ENCODE peak calls at places on chromosomes 4 and X, in four cellular contexts. One of them, this sample, is unnamed.

GRCh38 chr4:39120418-39120817 is 58.4 kb downstream of the KLHL5 start:
- DNase-seq in tibial nerve: no peak
- DNase-seq in uterus: no peak
- DNase-seq in aorta: no peak
- DNase-seq in this sample: no peak

GRCh38 chrX:3550160-3550765 is 163.2 kb downstream of the PRKX start:
- DNase-seq in tibial nerve: no peak
- DNase-seq in uterus: no peak
- DNase-seq in aorta: no peak
- DNase-seq in this sample: no peak

GRCh38 chr4:48016141-48017107 is at the start of the genes CNGA1 and NIPAL1:
- DNase-seq in tibial nerve: peak
- DNase-seq in uterus: peak
- DNase-seq in aorta: peak
- DNase-seq in this sample: peak

GRCh38 chrX:72108666-72109065 is 23.0 kb downstream of the RTL5 start:
- DNase-seq in tibial nerve: no peak
- DNase-seq in uterus: no peak
- DNase-seq in aorta: no peak
- DNase-seq in this sample: no peak

GRCh38 chr4:37604464-37604863 is 81.7 kb downstream of the RELL1 start:
- DNase-seq in tibial nerve: no peak
- DNase-seq in uterus: no peak
- DNase-seq in aorta: no peak
- DNase-seq in this sample: no peak

GRCh38 chrX:40096395-40097091 is 1.2 kb downstream of the BCOR start:
- DNase-seq in tibial nerve: no peak
- DNase-seq in uterus: peak
- DNase-seq in aorta: peak
- DNase-seq in this sample: no peak

GRCh38 chr4:100574607-100575006 is 56.8 kb upstream of the EMCN start:
- DNase-seq in tibial nerve: no peak
- DNase-seq in uterus: no peak
- DNase-seq in aorta: no peak
- DNase-seq in this sample: no peak

GRCh38 chrX:45497290-45497689 is 296.6 kb upstream of the DIPK2B start:
- DNase-seq in tibial nerve: no peak
- DNase-seq in uterus: no peak
- DNase-seq in aorta: no peak
- DNase-seq in this sample: no peak

GRCh38 chr4:1329408-1330371 is 17.3 kb upstream of the UVSSA start:
- DNase-seq in tibial nerve: no peak
- DNase-seq in uterus: no peak
- DNase-seq in aorta: no peak
- DNase-seq in this sample: no peak

GRCh38 chr4:47221721-47222120 is 190.4 kb downstream of the GABRB1 start:
- DNase-seq in tibial nerve: no peak
- DNase-seq in uterus: no peak
- DNase-seq in aorta: no peak
- DNase-seq in this sample: no peak

GRCh38 chr4:151538963-151539362 is 130.0 kb downstream of the FHIP1A start:
- DNase-seq in tibial nerve: no peak
- DNase-seq in uterus: no peak
- DNase-seq in aorta: no peak
- DNase-seq in this sample: no peak

GRCh38 chrX:38435130-38435529 is 82.7 kb downstream of the OTC start:
- DNase-seq in tibial nerve: no peak
- DNase-seq in uterus: no peak
- DNase-seq in aorta: no peak
- DNase-seq in this sample: no peak

GRCh38 chrX:23931149-23931604 is 23.4 kb downstream of the CXorf58 start:
- DNase-seq in tibial nerve: no peak
- DNase-seq in uterus: no peak
- DNase-seq in aorta: no peak
- DNase-seq in this sample: no peak

GRCh38 chr4:128358231-128358902 is 70.8 kb upstream of the PGRMC2 start:
- DNase-seq in tibial nerve: no peak
- DNase-seq in uterus: no peak
- DNase-seq in aorta: no peak
- DNase-seq in this sample: no peak

GRCh38 chrX:9853307-9853706 is 67.1 kb downstream of the SHROOM2 start:
- DNase-seq in tibial nerve: no peak
- DNase-seq in uterus: no peak
- DNase-seq in aorta: no peak
- DNase-seq in this sample: no peak

GRCh38 chr4:141900841-141901240 is 264.5 kb downstream of the IL15 start:
- DNase-seq in tibial nerve: no peak
- DNase-seq in uterus: no peak
- DNase-seq in aorta: no peak
- DNase-seq in this sample: no peak

GRCh38 chr4:54100607-54101189 is 735 bp downstream of the GSX2 start:
- DNase-seq in tibial nerve: no peak
- DNase-seq in uterus: no peak
- DNase-seq in aorta: peak
- DNase-seq in this sample: no peak

GRCh38 chr4:53579826-53580225 is 11.5 kb downstream of the LNX1 start:
- DNase-seq in tibial nerve: no peak
- DNase-seq in uterus: no peak
- DNase-seq in aorta: no peak
- DNase-seq in this sample: no peak

GRCh38 chrX:40094041-40094899 is 3.5 kb downstream of the BCOR start:
- DNase-seq in tibial nerve: peak
- DNase-seq in uterus: peak
- DNase-seq in aorta: peak
- DNase-seq in this sample: no peak

GRCh38 chr4:40870076-40870624 is 120.4 kb downstream of the NSUN7 start:
- DNase-seq in tibial nerve: no peak
- DNase-seq in uterus: no peak
- DNase-seq in aorta: no peak
- DNase-seq in this sample: no peak

GRCh38 chrX:24339911-24340310 is 20.5 kb upstream of the SUPT20HL1 start:
- DNase-seq in tibial nerve: no peak
- DNase-seq in uterus: no peak
- DNase-seq in aorta: no peak
- DNase-seq in this sample: no peak

GRCh38 chrX:52359614-52360232 is 9.1 kb upstream of the XAGE2 start:
- DNase-seq in tibial nerve: peak
- DNase-seq in uterus: no peak
- DNase-seq in aorta: no peak
- DNase-seq in this sample: no peak

GRCh38 chr4:113555868-113556267 is 205.7 kb downstream of the CAMK2D start:
- DNase-seq in tibial nerve: no peak
- DNase-seq in uterus: no peak
- DNase-seq in aorta: no peak
- DNase-seq in this sample: no peak

GRCh38 chr4:78661923-78662521 is 110.5 kb downstream of the ANXA3 start:
- DNase-seq in tibial nerve: no peak
- DNase-seq in uterus: no peak
- DNase-seq in aorta: no peak
- DNase-seq in this sample: no peak

GRCh38 chr4:130424211-130424610 is 1328.3 kb downstream of the C4orf33 start:
- DNase-seq in tibial nerve: no peak
- DNase-seq in uterus: no peak
- DNase-seq in aorta: no peak
- DNase-seq in this sample: no peak

GRCh38 chr4:186500721-186501304 is 54.6 kb downstream of the MTNR1A start:
- DNase-seq in tibial nerve: no peak
- DNase-seq in uterus: no peak
- DNase-seq in aorta: no peak
- DNase-seq in this sample: no peak

GRCh38 chrX:40202456-40202855 is 104.7 kb upstream of the BCOR start:
- DNase-seq in tibial nerve: no peak
- DNase-seq in uterus: no peak
- DNase-seq in aorta: peak
- DNase-seq in this sample: no peak

GRCh38 chr4:25377572-25377882 is 464 bp downstream of the ANAPC4 start:
- DNase-seq in tibial nerve: no peak
- DNase-seq in uterus: no peak
- DNase-seq in aorta: no peak
- DNase-seq in this sample: no peak

GRCh38 chrX:106902684-106903083 is 457 bp downstream of the RIPPLY1 start:
- DNase-seq in tibial nerve: no peak
- DNase-seq in uterus: no peak
- DNase-seq in aorta: no peak
- DNase-seq in this sample: no peak

GRCh38 chr4:129098578-129098977 is 2.6 kb downstream of the C4orf33 start:
- DNase-seq in tibial nerve: no peak
- DNase-seq in uterus: no peak
- DNase-seq in aorta: no peak
- DNase-seq in this sample: no peak

GRCh38 chr4:159268607-159269006 is 165.7 kb downstream of the RAPGEF2 start:
- DNase-seq in tibial nerve: no peak
- DNase-seq in uterus: no peak
- DNase-seq in aorta: no peak
- DNase-seq in this sample: no peak

GRCh38 chr4:120857312-120857711 is 65.2 kb downstream of the PRDM5 start:
- DNase-seq in tibial nerve: no peak
- DNase-seq in uterus: no peak
- DNase-seq in aorta: no peak
- DNase-seq in this sample: no peak

GRCh38 chrX:47577424-47577823 is 4.8 kb upstream of the TIMP1 start:
- DNase-seq in tibial nerve: no peak
- DNase-seq in uterus: no peak
- DNase-seq in aorta: no peak
- DNase-seq in this sample: peak

GRCh38 chr4:3792813-3793212 is 26.6 kb downstream of the ADRA2C start:
- DNase-seq in tibial nerve: no peak
- DNase-seq in uterus: no peak
- DNase-seq in aorta: peak
- DNase-seq in this sample: no peak

GRCh38 chr4:16048639-16049448 is 35.0 kb downstream of the PROM1 start:
- DNase-seq in tibial nerve: no peak
- DNase-seq in uterus: no peak
- DNase-seq in aorta: no peak
- DNase-seq in this sample: no peak

GRCh38 chrX:56113785-56114436 is 118.2 kb upstream of the KLF8 start:
- DNase-seq in tibial nerve: no peak
- DNase-seq in uterus: no peak
- DNase-seq in aorta: no peak
- DNase-seq in this sample: no peak

GRCh38 chrX:141175786-141176185 is 1.1 kb downstream of the LDOC1 start:
- DNase-seq in tibial nerve: no peak
- DNase-seq in uterus: no peak
- DNase-seq in aorta: no peak
- DNase-seq in this sample: no peak
- H3K4me3 ChIP-seq in tibial nerve: no peak
- H3K4me3 ChIP-seq in uterus: no peak
- H3K4me3 ChIP-seq in aorta: peak
- H3K4me3 ChIP-seq in this sample: no peak

DNA sequence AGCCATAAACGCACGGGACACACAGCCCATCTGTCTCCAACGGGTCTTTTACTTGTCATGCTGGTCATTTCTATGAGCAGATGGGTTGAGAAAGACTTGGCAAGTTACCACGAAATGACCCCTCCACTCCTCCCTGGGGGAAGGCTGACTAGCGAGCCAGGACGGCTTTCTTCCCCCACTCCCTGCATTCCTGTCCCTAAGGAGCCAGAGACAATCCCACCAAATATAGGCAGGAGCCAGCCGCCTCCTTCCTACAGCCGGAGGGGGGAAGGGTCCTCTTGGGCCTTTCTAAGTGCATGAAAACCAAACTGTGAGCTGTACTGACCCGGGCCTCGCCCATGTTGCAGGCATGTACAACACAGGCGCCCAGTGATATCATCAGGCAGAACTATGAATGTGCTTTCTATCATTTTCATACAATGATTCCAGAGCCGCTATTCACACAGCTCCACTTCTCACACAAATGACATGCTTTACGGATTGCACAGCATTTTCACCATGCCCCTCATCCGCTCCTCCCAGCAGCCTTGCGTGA is 28.6 kb downstream of the AFAP1 start:
- DNase-seq in tibial nerve: no peak
- DNase-seq in uterus: peak
- DNase-seq in aorta: no peak
- DNase-seq in this sample: no peak
- H3K4me3 ChIP-seq in tibial nerve: peak
- H3K4me3 ChIP-seq in uterus: peak
- H3K4me3 ChIP-seq in aorta: no peak
- H3K4me3 ChIP-seq in this sample: peak

DNA sequence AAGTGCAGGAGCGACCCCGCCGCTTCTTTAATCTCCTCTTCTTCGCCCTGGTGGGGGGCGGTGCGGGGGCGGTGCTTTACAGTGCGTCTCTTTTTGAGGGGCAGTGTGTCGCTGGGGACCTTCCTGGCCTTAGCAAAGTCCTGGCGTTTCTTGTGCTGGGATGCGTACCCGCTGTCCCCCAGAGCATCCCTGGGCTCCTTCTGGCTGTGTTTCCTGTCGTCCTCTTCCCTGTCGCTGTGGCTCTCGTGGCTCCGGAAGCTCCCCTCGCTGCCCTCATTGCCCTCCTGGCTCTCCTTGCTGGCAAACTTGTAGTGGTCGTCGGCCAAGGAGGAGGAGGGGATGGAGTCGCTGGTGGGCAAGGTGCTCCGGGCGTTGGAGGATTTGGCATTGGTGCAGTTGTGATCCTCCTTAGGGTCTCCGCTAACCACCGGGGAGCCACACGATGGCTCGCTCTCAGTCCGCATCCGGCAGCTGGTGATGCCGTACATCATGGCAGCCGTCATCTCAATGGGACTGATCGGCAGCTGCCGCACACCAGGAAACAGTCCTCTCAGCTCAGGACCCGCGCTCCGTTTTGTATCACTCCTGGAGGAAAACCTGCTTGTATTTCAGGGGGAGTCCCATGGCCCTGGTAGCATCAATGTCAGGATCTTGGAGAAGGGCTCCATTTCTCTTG is 30.4 kb upstream of the TMSB15A start:
- DNase-seq in tibial nerve: no peak
- DNase-seq in uterus: no peak
- DNase-seq in aorta: no peak
- DNase-seq in this sample: no peak
- H3K4me3 ChIP-seq in tibial nerve: no peak
- H3K4me3 ChIP-seq in uterus: no peak
- H3K4me3 ChIP-seq in aorta: no peak
- H3K4me3 ChIP-seq in this sample: no peak

DNA sequence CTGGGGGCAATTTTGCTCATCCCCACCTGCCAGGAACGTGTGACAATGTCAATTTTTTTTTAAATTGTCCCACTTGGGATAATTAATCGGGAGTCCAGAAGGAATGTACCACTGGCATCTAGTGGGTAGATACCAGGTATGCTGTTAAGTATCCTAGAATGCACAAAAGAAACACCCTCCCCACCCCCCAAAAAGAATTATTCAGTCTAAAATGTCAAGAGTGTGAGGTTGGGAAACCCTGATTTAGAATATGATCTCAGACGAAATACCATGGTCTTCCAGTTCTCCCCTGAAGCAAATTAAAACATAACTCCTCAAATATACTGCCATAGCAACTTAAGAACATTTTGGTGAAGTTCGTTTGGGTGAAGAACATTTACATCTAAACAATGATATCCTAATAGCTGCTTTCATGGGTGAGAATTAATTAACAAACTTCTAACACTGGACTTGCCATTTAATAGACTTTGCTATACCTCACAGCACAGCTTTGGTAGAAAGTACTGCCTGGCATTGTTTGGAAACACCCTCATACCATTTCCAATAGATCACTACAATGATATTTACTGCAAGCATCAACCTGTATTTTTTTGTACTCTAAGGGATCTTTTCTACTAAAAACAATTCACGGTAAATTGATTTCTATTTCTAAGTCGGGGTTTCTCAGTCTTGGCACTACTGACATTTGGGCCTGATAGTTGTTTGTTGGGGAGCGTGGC is 36.5 kb downstream of the SH3RF1 start:
- DNase-seq in tibial nerve: no peak
- DNase-seq in uterus: no peak
- DNase-seq in aorta: no peak
- DNase-seq in this sample: no peak
- H3K4me3 ChIP-seq in tibial nerve: no peak
- H3K4me3 ChIP-seq in uterus: no peak
- H3K4me3 ChIP-seq in aorta: no peak
- H3K4me3 ChIP-seq in this sample: no peak

This sample was measured in right atrium auricular region.